ENCODE peak calls at places on chromosome 13, in four cellular contexts. V, T, Y and G are unnamed samples.

GRCh38 chr13:110925023-110925608 is 10.2 kb upstream of the ANKRD10 start:
- DNase-seq in T (no peak), Y (no peak), V (no peak), G (peak; percentile 42)

GRCh38 chr13:50226515-50227147 is 211.4 kb downstream of the KCNRG start:
- DNase-seq in T (no peak), Y (no peak), V (no peak), G (no peak)

GRCh38 chr13:19791953-19792537 is 9.3 kb upstream of the PSPC1 start:
- DNase-seq in V (no peak), T (no peak), Y (no peak), G (no peak)

GRCh38 chr13:92677571-92677970 is 549.0 kb upstream of the GPC6 start:
- DNase-seq in T (no peak), Y (no peak), V (no peak), G (no peak)

GRCh38 chr13:28553971-28554370 is 59.0 kb upstream of the FLT1 start:
- DNase-seq in T (no peak), Y (no peak), V (no peak), G (no peak)

GRCh38 chr13:32791545-32792172 is 205.4 kb downstream of the PDS5B start:
- DNase-seq in T (no peak), Y (no peak), V (no peak), G (peak; percentile 67)

GRCh38 chr13:93788456-93788855 is 561.8 kb downstream of the GPC6 start:
- DNase-seq in Y (no peak), T (peak; percentile 3), V (no peak), G (no peak)

GRCh38 chr13:76852991-76853390 is 33.2 kb downstream of the KCTD12 start:
- DNase-seq in T (no peak), V (no peak), Y (no peak), G (no peak)

GRCh38 chr13:66358564-66358963 is 871.6 kb downstream of the PCDH9 start:
- DNase-seq in V (no peak), T (no peak), Y (no peak), G (no peak)

GRCh38 chr13:44237276-44237767 is 136.3 kb upstream of the SERP2 start:
- DNase-seq in T (peak; percentile 69), Y (no peak), V (no peak), G (no peak)

GRCh38 chr13:45768668-45769067 is 66.5 kb downstream of the CBY2 start:
- DNase-seq in T (no peak), V (no peak), Y (no peak), G (no peak)

GRCh38 chr13:100138859-100139491 is 50.1 kb downstream of the PCCA start:
- DNase-seq in V (no peak), Y (no peak), T (no peak), G (no peak)

GRCh38 chr13:54241719-54242118 is 1213.1 kb downstream of the OLFM4 start:
- DNase-seq in Y (no peak), T (peak; percentile 2), V (no peak), G (no peak)

GRCh38 chr13:26460652-26461051 is 96.8 kb upstream of the WASF3 start:
- DNase-seq in V (no peak), Y (no peak), T (peak; percentile 77), G (no peak)

GRCh38 chr13:73891805-73892204 is 242.4 kb downstream of the KLF12 start:
- DNase-seq in T (no peak), V (no peak), Y (no peak), G (no peak)

GRCh38 chr13:24406524-24406923 is 97.1 kb downstream of the C1QTNF9 start:
- DNase-seq in T (no peak), V (no peak), Y (no peak), G (no peak)

GRCh38 chr13:94630858-94631257 is 29.2 kb downstream of the GPR180 start:
- DNase-seq in V (no peak), T (peak; percentile 58), Y (no peak), G (no peak)

GRCh38 chr13:49323344-49323743 is 75.6 kb downstream of the CDADC1 start:
- DNase-seq in V (no peak), Y (no peak), T (no peak), G (no peak)

GRCh38 chr13:29039212-29039611 is 219.1 kb downstream of the MTUS2 start:
- DNase-seq in V (no peak), Y (no peak), T (no peak), G (no peak)

GRCh38 chr13:91296011-91296410 is 51.5 kb upstream of the MIR17HG start:
- DNase-seq in V (no peak), Y (no peak), T (no peak), G (no peak)

GRCh38 chr13:19957320-19958118 is 1.0 kb upstream of the ZMYM2 start:
- DNase-seq in T (peak; percentile 79), V (peak; percentile 94), Y (peak; percentile 77), G (peak; percentile 92)

GRCh38 chr13:38606697-38607096 is 80.2 kb upstream of the FREM2 start:
- DNase-seq in Y (no peak), V (no peak), T (no peak), G (no peak)

GRCh38 chr13:40983269-40983668 is 35.8 kb downstream of the ELF1 start:
- DNase-seq in V (no peak), Y (no peak), T (no peak), G (no peak)

GRCh38 chr13:40981949-40982348 is 37.2 kb downstream of the ELF1 start:
- DNase-seq in T (no peak), V (no peak), Y (no peak), G (no peak)

GRCh38 chr13:40980466-40980865 is 38.6 kb downstream of the ELF1 start:
- DNase-seq in T (no peak), Y (no peak), V (no peak), G (peak; percentile 82)

GRCh38 chr13:40982772-40983171 is 36.3 kb downstream of the ELF1 start:
- DNase-seq in Y (peak; percentile 57), T (peak; percentile 67), V (no peak), G (peak; percentile 88)

DNA sequence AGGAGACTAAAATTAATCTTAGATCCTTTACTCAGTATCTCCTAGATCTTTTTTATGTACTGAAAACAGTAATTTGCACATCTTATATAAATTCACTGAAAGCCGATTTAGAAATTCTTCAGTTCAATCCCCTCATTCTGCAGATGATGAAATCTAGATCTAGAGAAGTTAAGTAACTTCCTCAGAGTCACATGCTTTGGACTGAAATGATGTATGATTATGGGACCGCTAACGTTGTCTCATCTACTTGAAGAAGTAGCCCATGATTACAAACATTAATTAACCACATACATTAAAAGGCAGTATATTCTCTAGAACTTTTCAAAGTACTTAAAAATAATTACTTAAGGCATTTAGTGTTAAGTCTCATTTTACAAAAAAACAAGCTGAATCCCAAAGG is 37.8 kb downstream of the ELF1 start:
- DNase-seq in T (no peak), V (no peak), Y (no peak), G (no peak)
- H3K4me3 ChIP-seq in T (no peak overlapping the region), V (peak overlapping the region; percentile 39), Y (peak overlapping the region; percentile 100), G (peak overlapping the region; percentile 40)

GRCh38 chr13:108812165-108812564 is 182.8 kb downstream of the MYO16 start:
- DNase-seq in T (no peak), Y (no peak), V (no peak), G (no peak)

GRCh38 chr13:108807841-108808240 is 178.4 kb downstream of the MYO16 start:
- DNase-seq in V (no peak), T (no peak), Y (no peak), G (no peak)
- H3K4me3 ChIP-seq in V (no peak overlapping the region), T (no peak overlapping the region), Y (no peak overlapping the region), G (no peak overlapping the region)

GRCh38 chr13:21058361-21058760 is 3.0 kb downstream of the LATS2 start:
- DNase-seq in V (no peak), Y (no peak), T (no peak), G (no peak)
- H3K4me3 ChIP-seq in V (no peak overlapping the region), Y (no peak overlapping the region), T (no peak overlapping the region), G (no peak overlapping the region)

GRCh38 chr13:70424428-70424827 is 316.2 kb upstream of the KLHL1 start:
- DNase-seq in T (peak; percentile 52), V (no peak), Y (no peak), G (no peak)

DNA sequence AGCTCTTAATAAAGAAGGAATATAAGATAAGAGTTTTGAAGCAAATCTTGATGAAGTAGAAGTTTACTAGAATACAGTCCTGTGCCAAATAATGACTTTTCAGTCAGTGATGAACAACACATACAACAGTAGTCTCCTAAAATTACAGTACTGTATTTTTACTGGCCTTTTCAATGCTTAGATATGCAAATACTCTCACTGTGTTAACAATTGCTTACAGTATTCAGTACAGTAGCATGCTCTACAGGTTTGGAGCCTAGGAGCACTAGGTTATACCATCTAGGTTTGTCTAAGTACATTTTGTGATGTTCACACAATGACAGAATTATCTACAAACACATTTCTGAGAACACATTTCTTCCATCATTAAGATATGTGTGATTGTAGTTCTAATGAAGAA is 316.7 kb upstream of the KLHL1 start:
- DNase-seq in V (no peak), T (no peak), Y (no peak), G (peak; percentile 28)
- H3K4me3 ChIP-seq in V (no peak overlapping the region), T (no peak overlapping the region), Y (no peak overlapping the region), G (no peak overlapping the region)

GRCh38 chr13:41548031-41548430 is 90.7 kb downstream of the RGCC start:
- DNase-seq in T (no peak), Y (no peak), V (no peak), G (no peak)
- H3K4me3 ChIP-seq in T (no peak overlapping the region), Y (no peak overlapping the region), V (no peak overlapping the region), G (no peak overlapping the region)